ENCODE peak calls at places on chromosome 3, in five cellular contexts. E is body of pancreas, D is K562, I is uterus, F is pancreas. Z is an unnamed sample.
A peak's percentile ranks its signal among the peaks of the same experiment; 100 is the strongest.

GRCh38 chr3:131221731-131222130 is 159.8 kb upstream of the NUDT16 start:
- DNase-seq in E (no peak), D (no peak), I (no peak), F (no peak), Z (no peak)

GRCh38 chr3:48960841-48961413 is 29.1 kb upstream of the P4HTM start:
- DNase-seq in E (no peak), D (no peak), I (no peak), F (no peak), Z (no peak)

GRCh38 chr3:2568929-2569328 is 470.3 kb downstream of the CNTN4 start:
- DNase-seq in E (no peak), D (no peak), I (no peak), F (no peak), Z (no peak)

GRCh38 chr3:175274474-175275218 is 415.5 kb downstream of the NAALADL2 start:
- DNase-seq in E (no peak), D (no peak), I (no peak), F (no peak), Z (no peak)

GRCh38 chr3:9916734-9917680 is at the start of gene IL17RC:
- DNase-seq in E (peak; percentile 94), D (peak; percentile 92), I (peak; percentile 93), F (peak; percentile 93), Z (peak; percentile 94)

GRCh38 chr3:111725706-111726105 is 130.6 kb upstream of the ZBED2 start:
- DNase-seq in E (no peak), D (no peak), I (no peak), F (no peak), Z (no peak)

GRCh38 chr3:197942956-197943556 is 6.9 kb upstream of the RPL35A start:
- DNase-seq in E (no peak), D (peak; percentile 67), I (no peak), F (no peak), Z (no peak)

GRCh38 chr3:48952510-48953118 is 34.0 kb downstream of the ARIH2 start:
- DNase-seq in E (peak; percentile 62), D (peak; percentile 30), I (no peak), F (peak; percentile 13), Z (peak; percentile 69)

GRCh38 chr3:196666001-196666867 is 26.7 kb downstream of the NRROS start:
- DNase-seq in E (no peak), D (no peak), I (no peak), F (no peak), Z (no peak)

GRCh38 chr3:187497037-187497436 is 128.9 kb downstream of the RTP4 start:
- DNase-seq in E (no peak), D (no peak), I (no peak), F (no peak), Z (no peak)

GRCh38 chr3:78734048-78734637 is 1033.7 kb downstream of the ROBO1 start:
- DNase-seq in E (no peak), D (no peak), I (no peak), F (no peak), Z (no peak)

GRCh38 chr3:146865175-146865755 is 260.1 kb upstream of the PLSCR5 start:
- DNase-seq in E (peak; percentile 8), D (no peak), I (no peak), F (no peak), Z (no peak)

GRCh38 chr3:197837282-197837681 is 46.2 kb downstream of the LRCH3 start:
- DNase-seq in E (no peak), D (no peak), I (no peak), F (no peak), Z (no peak)

GRCh38 chr3:167372138-167372537 is 8.0 kb downstream of the ZBBX start:
- DNase-seq in E (no peak), D (no peak), I (no peak), F (no peak), Z (no peak)

GRCh38 chr3:59056706-59057105 is 6.9 kb upstream of the CFAP20DC start:
- DNase-seq in E (no peak), D (no peak), I (no peak), F (no peak), Z (no peak)

GRCh38 chr3:123150449-123150954 is 51.2 kb upstream of the SEC22A start:
- DNase-seq in E (no peak), D (no peak), I (no peak), F (no peak), Z (peak; percentile 10)

GRCh38 chr3:116299646-116300081 is 145.6 kb downstream of the LSAMP start:
- DNase-seq in E (no peak), D (no peak), I (no peak), F (no peak), Z (no peak)

GRCh38 chr3:66785191-66785909 is 212.8 kb upstream of the KBTBD8 start:
- DNase-seq in E (no peak), D (no peak), I (no peak), F (no peak), Z (no peak)

GRCh38 chr3:113212845-113213375 is 1.6 kb downstream of the BOC start:
- DNase-seq in E (no peak), D (no peak), I (no peak), F (no peak), Z (no peak)

GRCh38 chr3:115399751-115400150 is 223.6 kb upstream of the GAP43 start:
- DNase-seq in E (no peak), D (no peak), I (no peak), F (no peak), Z (no peak)

GRCh38 chr3:136752046-136752326 is 192 bp downstream of the STAG1 start:
- DNase-seq in E (no peak), D (no peak), I (no peak), F (no peak), Z (no peak)

GRCh38 chr3:139794469-139795265 is 116.9 kb upstream of the NMNAT3 start:
- DNase-seq in E (no peak), D (peak; percentile 4), I (no peak), F (no peak), Z (no peak)

GRCh38 chr3:18234717-18235335 is 190.3 kb downstream of the SATB1 start:
- DNase-seq in E (no peak), D (no peak), I (no peak), F (no peak), Z (no peak)

GRCh38 chr3:9903904-9904303 is 1.3 kb downstream of the IL17RE start:
- DNase-seq in E (no peak), D (no peak), I (no peak), F (no peak), Z (no peak)

GRCh38 chr3:197083486-197083885 is 53.9 kb upstream of the MELTF start:
- DNase-seq in E (peak; percentile 6), D (no peak), I (peak; percentile 18), F (no peak), Z (no peak)

GRCh38 chr3:60657972-60658371 is 593.3 kb downstream of the FHIT start:
- DNase-seq in E (no peak), D (no peak), I (no peak), F (no peak), Z (no peak)

GRCh38 chr3:60651799-60652198 is 599.5 kb downstream of the FHIT start:
- DNase-seq in E (no peak), D (no peak), I (no peak), F (no peak), Z (no peak)

GRCh38 chr3:60650171-60650570 is 601.1 kb downstream of the FHIT start:
- DNase-seq in E (no peak), D (no peak), I (no peak), F (no peak), Z (no peak)

DNA sequence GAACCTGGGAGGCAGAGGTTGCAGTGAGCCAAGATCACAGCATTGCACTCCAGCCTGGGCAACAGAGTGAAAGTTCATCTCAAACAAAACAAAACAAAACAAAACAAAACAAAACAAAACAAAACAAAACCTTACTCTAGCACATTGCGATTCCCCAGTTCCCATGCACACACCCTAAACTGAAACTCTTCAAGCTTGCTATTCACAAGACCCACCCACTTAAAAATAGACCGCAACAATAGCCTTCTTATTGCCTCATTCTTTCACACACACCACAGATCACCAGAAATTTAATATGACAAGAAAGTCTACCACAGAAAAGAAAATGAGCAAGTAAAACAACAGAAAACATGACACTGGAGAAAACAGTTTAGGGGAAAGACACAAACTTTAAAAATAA is 598.4 kb downstream of the FHIT start:
- DNase-seq in E (no peak), D (no peak), I (no peak), F (no peak), Z (no peak)
- H3K27ac ChIP-seq in E (no peak overlapping the region), D (no peak overlapping the region), I (no peak overlapping the region), F (no peak overlapping the region), Z (no peak overlapping the region)

DNA sequence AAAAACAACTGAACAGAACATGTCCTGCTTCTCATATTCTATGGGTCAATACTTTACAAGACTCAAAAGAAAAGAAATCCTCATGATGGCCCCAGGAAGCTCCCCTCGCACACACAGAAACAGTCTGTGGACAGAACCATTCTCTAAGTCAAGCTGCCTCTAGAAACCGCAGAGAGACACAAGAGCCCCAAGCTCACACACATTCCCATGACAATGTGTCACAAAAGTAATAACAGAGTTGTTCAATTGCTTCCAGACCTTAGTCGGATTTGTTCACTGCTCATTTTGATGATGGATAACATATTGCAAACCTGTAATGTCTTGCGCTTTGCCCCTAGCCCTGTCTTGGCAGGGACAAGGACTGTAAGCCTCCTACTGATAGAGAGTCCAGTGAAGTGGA is 60.9 kb downstream of the UMPS start:
- DNase-seq in E (no peak), D (no peak), I (no peak), F (no peak), Z (no peak)
- H3K27ac ChIP-seq in E (no peak overlapping the region), D (no peak overlapping the region), I (peak overlapping the region; percentile 69), F (no peak overlapping the region), Z (no peak overlapping the region)

GRCh38 chr3:11910971-11911531 is 64.4 kb upstream of the TAMM41 start:
- DNase-seq in E (peak; percentile 40), D (no peak), I (no peak), F (peak; percentile 48), Z (no peak)
- H3K27ac ChIP-seq in E (no peak overlapping the region), D (no peak overlapping the region), I (no peak overlapping the region), F (no peak overlapping the region), Z (no peak overlapping the region)

GRCh38 chr3:127104586-127104985 is 88.3 kb upstream of the PRR23E start:
- DNase-seq in E (no peak), D (no peak), I (no peak), F (no peak), Z (no peak)

GRCh38 chr3:127105587-127105986 is 87.3 kb upstream of the PRR23E start:
- DNase-seq in E (no peak), D (no peak), I (no peak), F (no peak), Z (no peak)

GRCh38 chr3:127107002-127107401 is 85.9 kb upstream of the PRR23E start:
- DNase-seq in E (no peak), D (no peak), I (no peak), F (no peak), Z (no peak)

GRCh38 chr3:127107491-127108375 is 85.2 kb upstream of the PRR23E start:
- DNase-seq in E (no peak), D (no peak), I (no peak), F (no peak), Z (no peak)

DNA sequence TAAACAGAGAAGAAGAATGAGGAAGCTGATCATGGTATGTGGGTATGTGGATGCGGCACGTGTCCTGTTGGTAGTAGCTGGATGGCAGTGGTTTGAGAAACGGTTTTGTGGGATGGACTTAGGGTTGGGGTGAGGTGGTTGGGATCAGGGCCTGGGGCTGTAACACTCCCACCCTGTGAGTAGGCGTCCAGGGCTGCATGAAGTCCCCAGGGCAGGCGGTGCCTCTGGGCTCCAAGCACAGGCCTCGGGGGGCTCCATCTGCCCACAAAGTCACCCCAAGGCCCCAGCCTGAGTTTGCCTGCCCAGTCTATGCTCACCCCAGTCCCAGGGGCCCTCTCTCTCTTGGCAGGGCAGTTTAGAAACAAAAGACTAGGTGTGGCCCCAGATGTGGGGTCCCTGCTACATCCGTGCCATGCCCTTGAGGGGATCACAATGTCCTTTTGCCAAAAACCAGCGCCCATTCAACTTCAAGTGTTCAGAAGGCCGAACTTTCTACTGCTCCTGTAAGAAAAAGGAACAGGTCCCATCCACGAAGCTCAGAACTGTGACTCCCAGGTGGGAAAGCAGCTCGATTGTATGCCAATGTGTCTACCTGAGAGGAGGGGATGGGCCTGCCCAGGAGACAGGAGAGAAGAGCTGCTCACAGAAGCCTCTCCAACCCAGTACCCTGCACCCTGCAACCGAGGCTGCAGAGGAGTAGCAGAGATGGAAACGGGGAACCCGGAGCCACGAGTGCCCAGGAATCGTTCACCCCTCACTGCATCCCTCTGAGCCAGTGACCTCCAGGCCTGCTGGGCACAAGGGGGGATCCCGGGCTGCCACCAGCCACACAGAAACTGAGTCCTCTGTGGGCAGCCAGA is 86.7 kb upstream of the PRR23E start:
- DNase-seq in E (no peak), D (no peak), I (no peak), F (no peak), Z (no peak)
- H3K27ac ChIP-seq in E (no peak overlapping the region), D (no peak overlapping the region), I (no peak overlapping the region), F (no peak overlapping the region), Z (no peak overlapping the region)

Z was measured in colonic mucosa.